ENCODE peak calls at places on chromosomes 5 and 9, in eight cellular contexts. Q is aorta, X is HS-5, N is EL, C is NCI-H1105, I is HT-29, L is pancreas, K is lung microvascular endothelial cell. Y is an unnamed sample.

GRCh38 chr5:77832938-77833337 is 56.8 kb upstream of the TBCA start:
- DNase-seq in K (no peak), X (no peak), I (no peak), L (no peak), C (no peak), N (no peak), Q (no peak), Y (no peak)

GRCh38 chr5:145101246-145101645 is 733.9 kb downstream of the PRELID2 start:
- DNase-seq in N (peak; percentile 17), I (peak; percentile 9), K (no peak), C (no peak), L (no peak), Q (no peak), X (no peak), Y (no peak)

GRCh38 chr9:137556069-137556838 is 4.6 kb downstream of the MRPL41 start:
- DNase-seq in N (no peak), Q (no peak), L (no peak), C (no peak), K (no peak), X (no peak), I (no peak), Y (peak; percentile 39)

GRCh38 chr5:154311362-154311761 is 120.8 kb downstream of the GALNT10 start:
- DNase-seq in L (no peak), N (no peak), I (no peak), Q (no peak), C (no peak), X (no peak), K (no peak), Y (no peak)

GRCh38 chr9:34793428-34793827 is 83.5 kb upstream of the CCL21 start:
- DNase-seq in N (no peak), X (no peak), Q (no peak), C (no peak), I (no peak), L (no peak), K (no peak), Y (no peak)

GRCh38 chr9:98256632-98257218 is 1.3 kb upstream of the TBC1D2 start:
- DNase-seq in C (no peak), K (no peak), X (no peak), L (no peak), I (peak; percentile 30), Q (no peak), N (no peak), Y (no peak)

GRCh38 chr9:131709741-131710499 is 30.0 kb downstream of the RAPGEF1 start:
- DNase-seq in Q (no peak), X (no peak), I (no peak), L (no peak), N (peak; percentile 33), K (peak; percentile 89), C (no peak), Y (no peak)

GRCh38 chr5:107376546-107377276 is 294.0 kb downstream of the EFNA5 start:
- DNase-seq in C (no peak), I (no peak), N (peak; percentile 44), X (no peak), Q (no peak), L (no peak), K (no peak), Y (no peak)

GRCh38 chr5:74639538-74640449 is 734 bp downstream of the ENC1 start:
- DNase-seq in Q (peak; percentile 73), X (no peak), I (peak; percentile 67), K (peak; percentile 52), C (peak; percentile 24), L (no peak), N (peak; percentile 55), Y (no peak)

GRCh38 chr9:119368179-119368578 is 1.1 kb downstream of the BRINP1 start:
- DNase-seq in X (no peak), Q (no peak), L (no peak), K (no peak), C (no peak), N (no peak), I (no peak), Y (no peak)

GRCh38 chr5:91357806-91358205 is 25.3 kb downstream of the ARRDC3 start:
- DNase-seq in X (no peak), K (no peak), L (no peak), C (no peak), Q (no peak), N (no peak), I (no peak), Y (no peak)

GRCh38 chr9:129273941-129274709 is 96.1 kb upstream of the IER5L start:
- DNase-seq in N (no peak), C (no peak), L (no peak), I (no peak), Q (peak; percentile 32), K (no peak), X (no peak), Y (no peak)

GRCh38 chr5:78968781-78969180 is 16.3 kb downstream of the ARSB start:
- DNase-seq in K (no peak), X (no peak), Q (no peak), I (no peak), N (no peak), C (no peak), L (no peak), Y (no peak)

GRCh38 chr5:116938488-116938887 is 363.9 kb upstream of the SEMA6A start:
- DNase-seq in I (no peak), L (no peak), Q (no peak), C (no peak), K (no peak), X (no peak), N (no peak), Y (no peak)

GRCh38 chr5:143471041-143471509 is 67.6 kb upstream of the NR3C1 start:
- DNase-seq in K (peak; percentile 16), N (peak; percentile 83), I (no peak), C (no peak), X (peak; percentile 40), Q (peak; percentile 44), L (no peak), Y (no peak)

GRCh38 chr9:98129451-98129881 is 10.4 kb upstream of the TRIM14 start:
- DNase-seq in C (no peak), Q (no peak), N (no peak), I (no peak), L (no peak), K (no peak), X (no peak), Y (no peak)

GRCh38 chr9:95880011-95880690 is 4.7 kb downstream of the ERCC6L2 start:
- DNase-seq in Q (no peak), N (peak; percentile 57), C (no peak), L (no peak), X (no peak), I (no peak), K (peak; percentile 82), Y (no peak)

GRCh38 chr5:169801324-169801777 is 164.3 kb downstream of the DOCK2 start:
- DNase-seq in L (no peak), Q (no peak), I (no peak), C (no peak), N (peak; percentile 62), K (no peak), X (peak; percentile 57), Y (no peak)

GRCh38 chr5:71986101-71986500 is 121.2 kb upstream of the MAP1B start:
- DNase-seq in X (no peak), C (no peak), K (no peak), I (no peak), Q (no peak), L (no peak), N (peak; percentile 17), Y (no peak)

GRCh38 chr9:16704489-16705111 is 165.9 kb downstream of the BNC2 start:
- DNase-seq in L (no peak), N (no peak), K (no peak), X (peak; percentile 37), I (no peak), C (no peak), Q (peak; percentile 72), Y (no peak)

GRCh38 chr9:25396828-25397227 is 281.4 kb downstream of the TUSC1 start:
- DNase-seq in I (no peak), K (no peak), C (no peak), L (no peak), N (no peak), X (no peak), Q (no peak), Y (no peak)

GRCh38 chr5:162248107-162248713 is 180.6 kb downstream of the GABRG2 start:
- DNase-seq in K (no peak), I (peak; percentile 49), Q (no peak), N (no peak), C (no peak), L (no peak), X (no peak), Y (no peak)

GRCh38 chr9:21803674-21804048 is 1.2 kb downstream of the MTAP start:
- DNase-seq in K (no peak), C (no peak), I (peak; percentile 27), L (no peak), X (no peak), Q (no peak), N (no peak), Y (no peak)

GRCh38 chr9:132516301-132516700 is 66.1 kb upstream of the BARHL1 start:
- DNase-seq in Q (peak; percentile 3), C (no peak), L (no peak), N (no peak), I (no peak), K (no peak), X (no peak), Y (no peak)

GRCh38 chr5:156474251-156474650 is 147.3 kb downstream of the SGCD start:
- DNase-seq in L (no peak), Q (peak; percentile 46), X (no peak), C (no peak), N (no peak), I (no peak), K (no peak), Y (no peak)

GRCh38 chr9:95764920-95765319 is 110.6 kb upstream of the ERCC6L2 start:
- DNase-seq in L (no peak), C (no peak), N (no peak), Q (no peak), K (no peak), X (no peak), I (no peak), Y (no peak)

GRCh38 chr9:34992376-34992951 is 2.9 kb downstream of the DNAJB5 start:
- DNase-seq in C (no peak), K (peak; percentile 90), L (no peak), I (no peak), X (peak; percentile 72), Q (peak; percentile 85), N (peak; percentile 93), Y (peak; percentile 9)

Y was measured in LoVo.